ENCODE peak calls at places on chromosome 6, in seven cellular contexts. One of them, this sample, is unnamed.

GRCh38 chr6:168545428-168545827 is 104.4 kb downstream of the SMOC2 start:
- DNase-seq in lower leg skin: no peak
- DNase-seq in neural progenitor cell: no peak
- DNase-seq in kidney epithelial cell: no peak
- DNase-seq in stomach: no peak
- DNase-seq in fibroblast of lung: no peak
- DNase-seq in HL-60: no peak
- DNase-seq in this sample: no peak

GRCh38 chr6:152093711-152094110 is 286.2 kb downstream of the ESR1 start:
- DNase-seq in lower leg skin: no peak
- DNase-seq in neural progenitor cell: no peak
- DNase-seq in kidney epithelial cell: no peak
- DNase-seq in stomach: no peak
- DNase-seq in fibroblast of lung: no peak
- DNase-seq in HL-60: no peak
- DNase-seq in this sample: no peak

GRCh38 chr6:3825851-3826581 is 23.2 kb upstream of the FAM50B start:
- DNase-seq in lower leg skin: peak; percentile 86
- DNase-seq in neural progenitor cell: no peak
- DNase-seq in kidney epithelial cell: peak; percentile 95
- DNase-seq in stomach: peak; percentile 92
- DNase-seq in fibroblast of lung: peak; percentile 96
- DNase-seq in HL-60: no peak
- DNase-seq in this sample: peak; percentile 85

GRCh38 chr6:43973351-43973750 is 153.9 kb downstream of the MRPL14 start:
- DNase-seq in lower leg skin: peak; percentile 48
- DNase-seq in neural progenitor cell: no peak
- DNase-seq in kidney epithelial cell: no peak
- DNase-seq in stomach: peak; percentile 78
- DNase-seq in fibroblast of lung: no peak
- DNase-seq in HL-60: no peak
- DNase-seq in this sample: no peak

GRCh38 chr6:35496851-35497570 is at the start of gene TEAD3:
- DNase-seq in lower leg skin: peak; percentile 31
- DNase-seq in neural progenitor cell: peak; percentile 96
- DNase-seq in kidney epithelial cell: no peak
- DNase-seq in stomach: peak; percentile 69
- DNase-seq in fibroblast of lung: peak; percentile 78
- DNase-seq in HL-60: peak; percentile 41
- DNase-seq in this sample: peak; percentile 26

GRCh38 chr6:39882567-39882953 is 51.7 kb downstream of the MOCS1 start:
- DNase-seq in lower leg skin: no peak
- DNase-seq in neural progenitor cell: no peak
- DNase-seq in kidney epithelial cell: peak; percentile 76
- DNase-seq in stomach: no peak
- DNase-seq in fibroblast of lung: peak; percentile 97
- DNase-seq in HL-60: no peak
- DNase-seq in this sample: no peak

GRCh38 chr6:100184473-100184872 is 190.4 kb upstream of the MCHR2 start:
- DNase-seq in lower leg skin: no peak
- DNase-seq in neural progenitor cell: no peak
- DNase-seq in kidney epithelial cell: no peak
- DNase-seq in stomach: no peak
- DNase-seq in fibroblast of lung: no peak
- DNase-seq in HL-60: no peak
- DNase-seq in this sample: no peak

GRCh38 chr6:169838291-169839028 is 87.0 kb downstream of the ERMARD start:
- DNase-seq in lower leg skin: no peak
- DNase-seq in neural progenitor cell: no peak
- DNase-seq in kidney epithelial cell: no peak
- DNase-seq in stomach: peak; percentile 24
- DNase-seq in fibroblast of lung: no peak
- DNase-seq in HL-60: no peak
- DNase-seq in this sample: no peak

GRCh38 chr6:1015819-1016218 is 296.1 kb upstream of the FOXQ1 start:
- DNase-seq in lower leg skin: no peak
- DNase-seq in neural progenitor cell: peak; percentile 18
- DNase-seq in kidney epithelial cell: no peak
- DNase-seq in stomach: no peak
- DNase-seq in fibroblast of lung: peak; percentile 16
- DNase-seq in HL-60: no peak
- DNase-seq in this sample: no peak

GRCh38 chr6:89468998-89469397 is 36.0 kb downstream of the ANKRD6 start:
- DNase-seq in lower leg skin: no peak
- DNase-seq in neural progenitor cell: no peak
- DNase-seq in kidney epithelial cell: no peak
- DNase-seq in stomach: no peak
- DNase-seq in fibroblast of lung: no peak
- DNase-seq in HL-60: no peak
- DNase-seq in this sample: no peak

GRCh38 chr6:4350571-4351505 is 215.5 kb upstream of the ECI2 start:
- DNase-seq in lower leg skin: no peak
- DNase-seq in neural progenitor cell: no peak
- DNase-seq in kidney epithelial cell: no peak
- DNase-seq in stomach: no peak
- DNase-seq in fibroblast of lung: peak; percentile 67
- DNase-seq in HL-60: no peak
- DNase-seq in this sample: no peak

GRCh38 chr6:29797120-29797519 is 30.5 kb upstream of the HLA-G start:
- DNase-seq in lower leg skin: no peak
- DNase-seq in neural progenitor cell: no peak
- DNase-seq in kidney epithelial cell: no peak
- DNase-seq in stomach: no peak
- DNase-seq in fibroblast of lung: peak; percentile 34
- DNase-seq in HL-60: no peak
- DNase-seq in this sample: no peak

GRCh38 chr6:15916581-15916980 is 212.3 kb upstream of the MYLIP start:
- DNase-seq in lower leg skin: no peak
- DNase-seq in neural progenitor cell: no peak
- DNase-seq in kidney epithelial cell: no peak
- DNase-seq in stomach: no peak
- DNase-seq in fibroblast of lung: no peak
- DNase-seq in HL-60: no peak
- DNase-seq in this sample: no peak

GRCh38 chr6:33583591-33584155 is 3.6 kb upstream of the BAK1 start:
- DNase-seq in lower leg skin: no peak
- DNase-seq in neural progenitor cell: peak; percentile 46
- DNase-seq in kidney epithelial cell: no peak
- DNase-seq in stomach: no peak
- DNase-seq in fibroblast of lung: no peak
- DNase-seq in HL-60: no peak
- DNase-seq in this sample: no peak

GRCh38 chr6:32086661-32087573 is 22.2 kb downstream of the TNXB start:
- DNase-seq in lower leg skin: no peak
- DNase-seq in neural progenitor cell: no peak
- DNase-seq in kidney epithelial cell: peak; percentile 77
- DNase-seq in stomach: peak; percentile 32
- DNase-seq in fibroblast of lung: peak; percentile 57
- DNase-seq in HL-60: peak; percentile 33
- DNase-seq in this sample: no peak

GRCh38 chr6:159062564-159062945 is 17.8 kb upstream of the TAGAP start:
- DNase-seq in lower leg skin: no peak
- DNase-seq in neural progenitor cell: no peak
- DNase-seq in kidney epithelial cell: no peak
- DNase-seq in stomach: no peak
- DNase-seq in fibroblast of lung: no peak
- DNase-seq in HL-60: no peak
- DNase-seq in this sample: peak; percentile 66

GRCh38 chr6:139135578-139136545 is 982 bp downstream of the HECA start:
- DNase-seq in lower leg skin: peak; percentile 46
- DNase-seq in neural progenitor cell: peak; percentile 55
- DNase-seq in kidney epithelial cell: no peak
- DNase-seq in stomach: peak; percentile 72
- DNase-seq in fibroblast of lung: peak; percentile 42
- DNase-seq in HL-60: peak; percentile 36
- DNase-seq in this sample: peak; percentile 88

GRCh38 chr6:43120938-43121913 is 45.1 kb downstream of the PTK7 start:
- DNase-seq in lower leg skin: peak; percentile 70
- DNase-seq in neural progenitor cell: peak; percentile 42
- DNase-seq in kidney epithelial cell: peak; percentile 98
- DNase-seq in stomach: no peak
- DNase-seq in fibroblast of lung: peak; percentile 98
- DNase-seq in HL-60: no peak
- DNase-seq in this sample: peak; percentile 63

GRCh38 chr6:28977351-28978136 is 27.6 kb downstream of the ZNF311 start:
- DNase-seq in lower leg skin: no peak
- DNase-seq in neural progenitor cell: peak; percentile 51
- DNase-seq in kidney epithelial cell: no peak
- DNase-seq in stomach: no peak
- DNase-seq in fibroblast of lung: peak; percentile 40
- DNase-seq in HL-60: peak; percentile 71
- DNase-seq in this sample: no peak

GRCh38 chr6:148109732-148110131 is 232.9 kb upstream of the SASH1 start:
- DNase-seq in lower leg skin: no peak
- DNase-seq in neural progenitor cell: no peak
- DNase-seq in kidney epithelial cell: no peak
- DNase-seq in stomach: no peak
- DNase-seq in fibroblast of lung: no peak
- DNase-seq in HL-60: no peak
- DNase-seq in this sample: no peak

GRCh38 chr6:11712760-11713159 is 65.8 kb downstream of the ADTRP start:
- DNase-seq in lower leg skin: peak; percentile 39
- DNase-seq in neural progenitor cell: no peak
- DNase-seq in kidney epithelial cell: no peak
- DNase-seq in stomach: no peak
- DNase-seq in fibroblast of lung: peak; percentile 44
- DNase-seq in HL-60: peak; percentile 67
- DNase-seq in this sample: no peak

GRCh38 chr6:128062882-128063603 is 162.2 kb upstream of the THEMIS start:
- DNase-seq in lower leg skin: no peak
- DNase-seq in neural progenitor cell: no peak
- DNase-seq in kidney epithelial cell: no peak
- DNase-seq in stomach: no peak
- DNase-seq in fibroblast of lung: no peak
- DNase-seq in HL-60: no peak
- DNase-seq in this sample: no peak

GRCh38 chr6:27791182-27791939 is 120.8 kb downstream of the OR2B2 start:
- DNase-seq in lower leg skin: peak; percentile 49
- DNase-seq in neural progenitor cell: peak; percentile 65
- DNase-seq in kidney epithelial cell: no peak
- DNase-seq in stomach: peak; percentile 43
- DNase-seq in fibroblast of lung: peak; percentile 86
- DNase-seq in HL-60: no peak
- DNase-seq in this sample: no peak

GRCh38 chr6:160523223-160523622 is 140.9 kb downstream of the LPA start:
- DNase-seq in lower leg skin: no peak
- DNase-seq in neural progenitor cell: no peak
- DNase-seq in kidney epithelial cell: no peak
- DNase-seq in stomach: no peak
- DNase-seq in fibroblast of lung: no peak
- DNase-seq in HL-60: no peak
- DNase-seq in this sample: no peak

GRCh38 chr6:158489441-158489840 is 70.5 kb upstream of the TMEM181 start:
- DNase-seq in lower leg skin: no peak
- DNase-seq in neural progenitor cell: no peak
- DNase-seq in kidney epithelial cell: no peak
- DNase-seq in stomach: no peak
- DNase-seq in fibroblast of lung: no peak
- DNase-seq in HL-60: no peak
- DNase-seq in this sample: no peak

GRCh38 chr6:81752084-81752968 is at the start of gene TENT5A:
- DNase-seq in lower leg skin: peak; percentile 95
- DNase-seq in neural progenitor cell: peak; percentile 94
- DNase-seq in kidney epithelial cell: peak; percentile 54
- DNase-seq in stomach: peak; percentile 94
- DNase-seq in fibroblast of lung: peak; percentile 89
- DNase-seq in HL-60: peak; percentile 72
- DNase-seq in this sample: peak; percentile 96

GRCh38 chr6:44575644-44576043 is 188.1 kb downstream of the CDC5L start:
- DNase-seq in lower leg skin: no peak
- DNase-seq in neural progenitor cell: no peak
- DNase-seq in kidney epithelial cell: no peak
- DNase-seq in stomach: no peak
- DNase-seq in fibroblast of lung: no peak
- DNase-seq in HL-60: no peak
- DNase-seq in this sample: no peak

GRCh38 chr6:30444451-30444742 is 44.9 kb upstream of the HLA-E start:
- DNase-seq in lower leg skin: no peak
- DNase-seq in neural progenitor cell: no peak
- DNase-seq in kidney epithelial cell: no peak
- DNase-seq in stomach: no peak
- DNase-seq in fibroblast of lung: no peak
- DNase-seq in HL-60: no peak
- DNase-seq in this sample: no peak

GRCh38 chr6:6661191-6661590 is 72.7 kb downstream of the LY86 start:
- DNase-seq in lower leg skin: no peak
- DNase-seq in neural progenitor cell: no peak
- DNase-seq in kidney epithelial cell: no peak
- DNase-seq in stomach: no peak
- DNase-seq in fibroblast of lung: no peak
- DNase-seq in HL-60: no peak
- DNase-seq in this sample: no peak

GRCh38 chr6:168032383-168032760 is 34.9 kb downstream of the KIF25 start:
- DNase-seq in lower leg skin: peak; percentile 12
- DNase-seq in neural progenitor cell: peak; percentile 35
- DNase-seq in kidney epithelial cell: peak; percentile 61
- DNase-seq in stomach: no peak
- DNase-seq in fibroblast of lung: peak; percentile 58
- DNase-seq in HL-60: no peak
- DNase-seq in this sample: no peak

GRCh38 chr6:111774346-111774703 is 98.9 kb downstream of the FYN start:
- DNase-seq in lower leg skin: no peak
- DNase-seq in neural progenitor cell: no peak
- DNase-seq in kidney epithelial cell: no peak
- DNase-seq in stomach: no peak
- DNase-seq in fibroblast of lung: peak; percentile 37
- DNase-seq in HL-60: no peak
- DNase-seq in this sample: no peak

GRCh38 chr6:96157018-96157565 is 141.3 kb downstream of the FUT9 start:
- DNase-seq in lower leg skin: no peak
- DNase-seq in neural progenitor cell: no peak
- DNase-seq in kidney epithelial cell: no peak
- DNase-seq in stomach: no peak
- DNase-seq in fibroblast of lung: no peak
- DNase-seq in HL-60: no peak
- DNase-seq in this sample: no peak

GRCh38 chr6:36914227-36914794 is 28.6 kb downstream of the C6orf89 start:
- DNase-seq in lower leg skin: peak; percentile 33
- DNase-seq in neural progenitor cell: peak; percentile 61
- DNase-seq in kidney epithelial cell: peak; percentile 51
- DNase-seq in stomach: peak; percentile 62
- DNase-seq in fibroblast of lung: peak; percentile 34
- DNase-seq in HL-60: no peak
- DNase-seq in this sample: peak; percentile 69

This sample was measured in Peyer's patch.